ENCODE peak calls at places on chromosomes 16 and 17, in five cellular contexts. L, V, Z, X and G are unnamed samples.

GRCh38 chr17:2081564-2081963 is 26.7 kb downstream of the HIC1 start:
- DNase-seq in L (no peak), V (no peak), Z (peak; percentile 92), X (no peak), G (no peak)

GRCh38 chr16:28193530-28194423 is 18.0 kb downstream of the XPO6 start:
- DNase-seq in L (peak; percentile 95), V (no peak), Z (peak; percentile 93), X (peak; percentile 31), G (no peak)

GRCh38 chr17:38542286-38542685 is 63.5 kb downstream of the SRCIN1 start:
- DNase-seq in L (no peak), V (no peak), Z (no peak), X (no peak), G (no peak)

GRCh38 chr17:76925333-76925935 is 57.2 kb downstream of the MGAT5B start:
- DNase-seq in L (no peak), V (no peak), Z (no peak), X (no peak), G (no peak)

GRCh38 chr16:85652431-85653221 is 36.1 kb downstream of the GINS2 start:
- DNase-seq in L (no peak), V (no peak), Z (peak; percentile 42), X (no peak), G (no peak)

GRCh38 chr16:11560701-11561439 is 25.8 kb downstream of the LITAF start:
- DNase-seq in L (peak; percentile 54), V (no peak), Z (peak; percentile 49), X (peak; percentile 51), G (no peak)

GRCh38 chr16:87278191-87279093 is 38.8 kb downstream of the C16orf95 start:
- DNase-seq in L (peak; percentile 19), V (peak; percentile 53), Z (peak; percentile 76), X (no peak), G (peak; percentile 73)

GRCh38 chr17:14805348-14805747 is 459.8 kb downstream of the PMP22 start:
- DNase-seq in L (no peak), V (no peak), Z (peak; percentile 17), X (no peak), G (no peak)

GRCh38 chr16:3012828-3013420 is at the start of gene CLDN9:
- DNase-seq in L (no peak), V (no peak), Z (peak; percentile 59), X (no peak), G (no peak)

GRCh38 chr17:46061435-46061834 is 62.4 kb downstream of the STH start:
- DNase-seq in L (no peak), V (no peak), Z (peak; percentile 68), X (no peak), G (no peak)

GRCh38 chr17:77042688-77043330 is 98.0 kb upstream of the SEC14L1 start:
- DNase-seq in L (no peak), V (no peak), Z (no peak), X (no peak), G (no peak)

GRCh38 chr17:74646231-74646630 is 22.7 kb upstream of the CD300E start:
- DNase-seq in L (no peak), V (no peak), Z (peak; percentile 47), X (no peak), G (no peak)

GRCh38 chr16:1538804-1539520 is 5.5 kb downstream of the TMEM204 start:
- DNase-seq in L (no peak), V (no peak), Z (no peak), X (no peak), G (no peak)

GRCh38 chr16:22306788-22307187 is 9.6 kb downstream of the POLR3E start:
- DNase-seq in L (no peak), V (no peak), Z (no peak), X (no peak), G (no peak)

GRCh38 chr16:4212207-4212933 is 29.5 kb downstream of the SRL start:
- DNase-seq in L (no peak), V (no peak), Z (no peak), X (no peak), G (no peak)

GRCh38 chr17:59311051-59311468 is 20.4 kb upstream of the YPEL2 start:
- DNase-seq in L (no peak), V (no peak), Z (peak; percentile 81), X (no peak), G (no peak)

GRCh38 chr16:637081-638018 is 1.2 kb upstream of the METTL26 start:
- DNase-seq in L (no peak), V (peak; percentile 79), Z (peak; percentile 87), X (peak; percentile 86), G (peak; percentile 78)